ENCODE peak calls at places on chromosomes 3 and 15, in nine cellular contexts. T is fibroblast of lung, F is tibial artery, H is HepG2, X is psoas muscle, C is endodermal cell, O is hepatocyte, I is suprapubic skin, D is GM12878. Q is an unnamed sample.

GRCh38 chr15:38069001-38069400 is 134.6 kb downstream of the TMCO5A start:
- DNase-seq in T (peak; percentile 83), F (no peak), H (no peak), X (no peak), C (no peak), O (peak; percentile 76), I (no peak), D (peak; percentile 74), Q (peak; percentile 19)

GRCh38 chr3:39180183-39180545 is 12.2 kb downstream of the XIRP1 start:
- DNase-seq in T (no peak), F (no peak), H (no peak), X (no peak), C (no peak), O (no peak), I (no peak), D (no peak), Q (no peak)

GRCh38 chr3:175146258-175146657 is 287.1 kb downstream of the NAALADL2 start:
- DNase-seq in T (peak; percentile 69), F (no peak), H (no peak), X (no peak), C (no peak), O (peak; percentile 6), I (no peak), D (no peak), Q (no peak)

GRCh38 chr3:124510290-124510689 is 220.0 kb upstream of the UMPS start:
- DNase-seq in T (no peak), F (no peak), H (no peak), X (no peak), C (no peak), O (no peak), I (no peak), D (no peak), Q (no peak)

GRCh38 chr15:98996169-98996568 is 11.4 kb downstream of the PGPEP1L start:
- DNase-seq in T (no peak), F (no peak), H (no peak), X (no peak), C (no peak), O (no peak), I (no peak), D (no peak), Q (no peak)

GRCh38 chr3:177427096-177427495 is 229.8 kb upstream of the TBL1XR1 start:
- DNase-seq in T (no peak), F (no peak), H (no peak), X (no peak), C (no peak), O (no peak), I (no peak), D (peak; percentile 84), Q (no peak)

GRCh38 chr3:3683261-3683660 is 116.0 kb upstream of the LRRN1 start:
- DNase-seq in T (no peak), F (no peak), H (no peak), X (no peak), C (no peak), O (no peak), I (no peak), D (no peak), Q (no peak)

GRCh38 chr3:70822777-70823176 is 510.3 kb upstream of the MDFIC2 start:
- DNase-seq in T (no peak), F (no peak), H (no peak), X (no peak), C (no peak), O (no peak), I (no peak), D (no peak), Q (no peak)

GRCh38 chr3:42656680-42657610 is 3.4 kb downstream of the ZBTB47 start:
- DNase-seq in T (no peak), F (no peak), H (no peak), X (peak; percentile 47), C (no peak), O (no peak), I (no peak), D (no peak), Q (no peak)

GRCh38 chr15:28106294-28107110 is 7.4 kb upstream of the OCA2 start:
- DNase-seq in T (no peak), F (peak; percentile 22), H (no peak), X (no peak), C (peak; percentile 65), O (peak; percentile 38), I (peak; percentile 62), D (no peak), Q (no peak)

GRCh38 chr3:11514191-11514770 is 129.4 kb downstream of the VGLL4 start:
- DNase-seq in T (peak; percentile 85), F (peak; percentile 78), H (peak; percentile 54), X (no peak), C (no peak), O (peak; percentile 56), I (no peak), D (no peak), Q (no peak)

GRCh38 chr15:90015749-90016148 is 14.6 kb downstream of the ZNF710 start:
- DNase-seq in T (peak; percentile 37), F (no peak), H (no peak), X (no peak), C (no peak), O (no peak), I (no peak), D (no peak), Q (no peak)

GRCh38 chr3:53941945-53942344 is 50.3 kb upstream of the SELENOK start:
- DNase-seq in T (no peak), F (no peak), H (no peak), X (no peak), C (no peak), O (no peak), I (no peak), D (no peak), Q (no peak)

GRCh38 chr3:184945886-184946625 is 134.1 kb downstream of the VPS8 start:
- DNase-seq in T (no peak), F (no peak), H (no peak), X (no peak), C (no peak), O (no peak), I (no peak), D (no peak), Q (no peak)

GRCh38 chr3:145735631-145736030 is 425.4 kb downstream of the PLOD2 start:
- DNase-seq in T (no peak), F (no peak), H (no peak), X (no peak), C (no peak), O (no peak), I (no peak), D (no peak), Q (no peak)

GRCh38 chr3:46982581-46982980 is 3.1 kb downstream of the NBEAL2 start:
- DNase-seq in T (no peak), F (no peak), H (no peak), X (no peak), C (no peak), O (no peak), I (no peak), D (no peak), Q (no peak)

GRCh38 chr3:147269907-147270306 is 136.4 kb downstream of the ZIC4 start:
- DNase-seq in T (no peak), F (no peak), H (no peak), X (no peak), C (peak; percentile 57), O (no peak), I (no peak), D (no peak), Q (no peak)

GRCh38 chr3:155495387-155495786 is 201.9 kb upstream of the STRIT1 start:
- DNase-seq in T (peak; percentile 14), F (no peak), H (no peak), X (no peak), C (no peak), O (no peak), I (no peak), D (no peak), Q (no peak)

GRCh38 chr15:52558196-52558595 is 10.6 kb downstream of the ARPP19 start:
- DNase-seq in T (peak; percentile 65), F (no peak), H (no peak), X (no peak), C (no peak), O (peak; percentile 19), I (no peak), D (peak; percentile 84), Q (no peak)

GRCh38 chr3:113560845-113561623 is 28.7 kb downstream of the SIDT1 start:
- DNase-seq in T (peak; percentile 12), F (no peak), H (no peak), X (no peak), C (no peak), O (no peak), I (no peak), D (no peak), Q (no peak)

GRCh38 chr15:83657549-83657948 is 3.6 kb downstream of the ADAMTSL3 start:
- DNase-seq in T (no peak), F (no peak), H (no peak), X (no peak), C (peak; percentile 81), O (no peak), I (no peak), D (no peak), Q (no peak)

GRCh38 chr3:45796902-45797637 is 734 bp upstream of the SLC6A20 start:
- DNase-seq in T (no peak), F (no peak), H (no peak), X (no peak), C (no peak), O (no peak), I (no peak), D (no peak), Q (no peak)

GRCh38 chr3:188000361-188000861 is 153.5 kb upstream of the LPP start:
- DNase-seq in T (no peak), F (no peak), H (no peak), X (peak; percentile 53), C (no peak), O (no peak), I (no peak), D (no peak), Q (no peak)

GRCh38 chr3:50428007-50428633 is 68.8 kb upstream of the TMEM115 start:
- DNase-seq in T (no peak), F (no peak), H (no peak), X (no peak), C (no peak), O (no peak), I (no peak), D (no peak), Q (no peak)
- TF ChIP-seq CTCF in T (no peak), F (no peak), H (no peak), X (no peak), C (no peak), O (peak; percentile 21), I (no peak), D (no peak), Q (no peak)

GRCh38 chr15:45666119-45666875 is 31.5 kb downstream of the SQOR start:
- DNase-seq in T (no peak), F (no peak), H (no peak), X (no peak), C (no peak), O (no peak), I (no peak), D (no peak), Q (no peak)
- TF ChIP-seq CTCF in T (no peak), F (no peak), H (no peak), X (no peak), C (peak; percentile 26), O (no peak), I (no peak), D (no peak), Q (no peak)

GRCh38 chr15:79296583-79296982 is 14.1 kb downstream of the ANKRD34C start:
- DNase-seq in T (no peak), F (no peak), H (no peak), X (no peak), C (peak; percentile 55), O (no peak), I (no peak), D (no peak), Q (no peak)
- TF ChIP-seq CTCF in T (no peak), F (no peak), H (peak; percentile 18), X (no peak), C (peak; percentile 64), O (no peak), I (peak; percentile 22), D (peak; percentile 25), Q (no peak)

GRCh38 chr15:42215854-42216829 is 8.0 kb upstream of the VPS39 start:
- DNase-seq in T (peak; percentile 13), F (no peak), H (no peak), X (no peak), C (no peak), O (no peak), I (no peak), D (no peak), Q (no peak)
- TF ChIP-seq CTCF in T (no peak), F (no peak), H (peak; percentile 26), X (no peak), C (peak; percentile 35), O (no peak), I (no peak), D (peak; percentile 8), Q (peak; percentile 3)

Q was measured in AG09319.